ENCODE peak calls at places on chromosomes 12 and 14, in five cellular contexts. B, L, Q, J and H are unnamed samples.

GRCh38 chr12:50187084-50187900 is 20.1 kb upstream of the CERS5 start:
- DNase-seq in B (peak), L (no peak), Q (no peak), J (no peak), H (no peak)

GRCh38 chr14:104461676-104462443 is 117.7 kb upstream of the C14orf180 start:
- DNase-seq in B (no peak), L (no peak), Q (no peak), J (no peak), H (no peak)

GRCh38 chr12:98198261-98198982 is 317.0 kb upstream of the TMPO start:
- DNase-seq in B (no peak), L (no peak), Q (no peak), J (no peak), H (no peak)

GRCh38 chr14:106013879-106014376 is 487.5 kb downstream of the TMEM121 start:
- DNase-seq in B (no peak), L (no peak), Q (no peak), J (no peak), H (no peak)

GRCh38 chr12:103848132-103848531 is 7.1 kb upstream of the NT5DC3 start:
- DNase-seq in B (no peak), L (no peak), Q (no peak), J (no peak), H (no peak)

GRCh38 chr12:98998697-98999299 is 353.7 kb downstream of the APAF1 start:
- DNase-seq in B (no peak), L (no peak), Q (no peak), J (no peak), H (no peak)

GRCh38 chr14:58876613-58877012 is 238.9 kb downstream of the DACT1 start:
- DNase-seq in B (no peak), L (no peak), Q (no peak), J (no peak), H (no peak)

GRCh38 chr14:99729991-99730875 is 46.1 kb downstream of the CYP46A1 start:
- DNase-seq in B (no peak), L (peak), Q (peak), J (peak), H (peak)

GRCh38 chr14:50961606-50962259 is 17.4 kb upstream of the PYGL start:
- DNase-seq in B (peak), L (no peak), Q (no peak), J (no peak), H (no peak)

GRCh38 chr12:62767946-62768345 is 167.0 kb downstream of the PPM1H start:
- DNase-seq in B (no peak), L (no peak), Q (no peak), J (no peak), H (no peak)

GRCh38 chr12:8081228-8081920 is 700 bp upstream of the NECAP1 start:
- DNase-seq in B (no peak), L (peak), Q (no peak), J (no peak), H (no peak)

GRCh38 chr12:18703326-18703725 is 34.5 kb downstream of the PLCZ1 start:
- DNase-seq in B (no peak), L (no peak), Q (no peak), J (no peak), H (no peak)

GRCh38 chr14:39265032-39265431 is 31.3 kb downstream of the MIA2 start:
- DNase-seq in B (peak), L (no peak), Q (no peak), J (no peak), H (no peak)

GRCh38 chr14:61380984-61381383 is 59.6 kb downstream of the PRKCH start:
- DNase-seq in B (no peak), L (no peak), Q (no peak), J (no peak), H (no peak)

GRCh38 chr12:53755451-53756290 is 3.9 kb upstream of the CISTR start:
- DNase-seq in B (no peak), L (no peak), Q (no peak), J (no peak), H (no peak)

GRCh38 chr14:44803239-44803905 is 158.4 kb downstream of the KLHL28 start:
- DNase-seq in B (peak), L (no peak), Q (no peak), J (no peak), H (no peak)

GRCh38 chr14:101019974-101020710 is 116.6 kb upstream of the RTL1 start:
- DNase-seq in B (no peak), L (peak), Q (no peak), J (no peak), H (no peak)

GRCh38 chr12:95959107-95959506 is 16.0 kb downstream of the AMDHD1 start:
- DNase-seq in B (no peak), L (no peak), Q (no peak), J (no peak), H (no peak)

GRCh38 chr14:105430535-105430934 is 10.9 kb downstream of the MTA1 start:
- DNase-seq in B (peak), L (no peak), Q (peak), J (no peak), H (no peak)

GRCh38 chr12:45577844-45578399 is 151.6 kb upstream of the ARID2 start:
- DNase-seq in B (no peak), L (no peak), Q (no peak), J (no peak), H (no peak)

GRCh38 chr14:52835122-52835903 is 43.9 kb upstream of the GNPNAT1 start:
- DNase-seq in B (peak), L (no peak), Q (no peak), J (no peak), H (no peak)

GRCh38 chr12:16553457-16553856 is 52.5 kb downstream of the LMO3 start:
- DNase-seq in B (no peak), L (no peak), Q (no peak), J (no peak), H (no peak)

DNA sequence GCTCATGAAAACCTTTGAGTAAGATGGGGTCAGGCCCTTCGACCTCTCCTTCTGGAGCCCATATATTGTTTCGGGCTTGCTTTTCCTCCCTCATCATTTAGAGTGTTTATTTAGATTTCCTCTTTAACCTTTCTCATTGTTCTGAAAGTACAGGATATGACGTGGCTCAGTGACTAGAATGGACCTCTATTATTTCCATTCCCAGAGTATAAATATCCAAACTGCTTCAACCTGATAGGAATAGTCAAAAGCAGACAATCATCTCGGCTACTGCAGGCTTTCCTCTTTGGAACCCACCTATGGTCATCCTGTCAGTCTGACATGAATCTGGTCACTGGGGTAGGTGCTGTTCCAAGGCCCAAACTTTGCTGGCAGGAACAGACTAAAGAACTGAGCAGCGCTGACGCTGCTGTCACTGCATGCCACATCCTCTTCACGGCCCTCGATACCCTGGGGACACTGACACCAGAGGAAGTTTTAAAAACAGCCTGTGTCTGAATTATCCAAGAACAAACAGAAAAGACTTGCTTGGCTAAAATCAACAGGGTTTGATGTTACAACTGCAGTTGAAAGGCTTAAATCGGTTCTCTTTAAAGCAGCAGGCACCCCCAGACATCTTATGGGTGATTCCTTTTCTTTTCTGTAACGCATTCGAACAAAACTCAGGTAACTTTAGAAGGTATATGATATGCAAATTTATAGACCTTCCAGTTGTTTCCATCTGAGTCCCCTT is 5.0 kb upstream of the DDX47 start:
- DNase-seq in B (no peak), L (peak), Q (no peak), J (peak), H (peak)
- H3K4me3 ChIP-seq in B (peak), L (no peak), Q (no peak), J (peak), H (no peak)

GRCh38 chr12:131803995-131804521 is 24.1 kb upstream of the MMP17 start:
- DNase-seq in B (peak), L (no peak), Q (peak), J (no peak), H (no peak)
- H3K27ac ChIP-seq in B (no peak), L (no peak), Q (peak), J (no peak), H (no peak)

GRCh38 chr12:576613-577110 is 86.6 kb downstream of the NINJ2 start:
- DNase-seq in B (no peak), L (no peak), Q (no peak), J (no peak), H (peak)
- H3K4me3 ChIP-seq in B (no peak), L (no peak), Q (no peak), J (peak), H (no peak)

GRCh38 chr12:75996907-75997447 is 34.6 kb downstream of the PHLDA1 start:
- DNase-seq in B (no peak), L (no peak), Q (no peak), J (no peak), H (no peak)

GRCh38 chr12:75991753-75992152 is 39.8 kb downstream of the PHLDA1 start:
- DNase-seq in B (no peak), L (no peak), Q (no peak), J (no peak), H (no peak)

GRCh38 chr12:75995691-75996090 is 35.9 kb downstream of the PHLDA1 start:
- DNase-seq in B (no peak), L (no peak), Q (no peak), J (no peak), H (no peak)

GRCh38 chr12:75997658-75998057 is 33.9 kb downstream of the PHLDA1 start:
- DNase-seq in B (no peak), L (no peak), Q (no peak), J (no peak), H (no peak)

DNA sequence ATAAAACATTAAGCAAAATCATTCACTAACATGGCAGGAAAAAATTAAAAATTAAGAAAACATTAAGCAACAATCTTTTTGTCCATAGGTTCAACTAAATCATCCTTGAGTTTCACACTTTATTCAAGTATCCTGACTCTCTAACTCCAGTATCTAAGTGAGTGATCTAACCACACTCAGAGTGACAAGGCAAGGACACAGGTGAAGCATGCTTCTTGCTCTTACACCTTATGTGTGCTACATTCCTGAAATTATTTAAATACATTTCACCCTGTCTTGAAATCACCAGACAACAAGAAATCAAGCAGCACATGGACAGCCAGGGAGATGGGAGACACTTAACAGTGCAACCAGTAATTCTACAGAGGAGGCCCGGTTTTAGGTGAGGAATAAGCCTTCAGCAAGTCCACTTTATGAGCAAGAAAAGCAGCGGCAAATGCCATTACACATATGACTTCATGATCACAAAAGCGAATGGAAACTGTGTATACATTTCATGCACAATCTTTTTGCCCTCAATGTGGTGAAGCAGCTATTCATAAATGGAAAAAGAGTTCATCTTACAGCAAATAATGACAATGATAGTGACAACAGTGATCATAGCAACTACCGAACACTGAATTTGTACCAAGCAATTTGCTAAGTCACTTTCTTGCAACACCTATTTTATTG is 37.4 kb downstream of the PHLDA1 start:
- DNase-seq in B (no peak), L (no peak), Q (no peak), J (no peak), H (no peak)
- H3K27ac ChIP-seq in B (no peak), L (no peak), Q (no peak), J (no peak), H (no peak)

GRCh38 chr12:57204454-57204853 is 12.1 kb upstream of the NXPH4 start:
- DNase-seq in B (no peak), L (no peak), Q (no peak), J (no peak), H (no peak)

GRCh38 chr12:57203201-57203600 is 13.4 kb upstream of the NXPH4 start:
- DNase-seq in B (no peak), L (no peak), Q (no peak), J (no peak), H (no peak)

GRCh38 chr12:57202321-57202720 is 14.3 kb upstream of the NXPH4 start:
- DNase-seq in B (no peak), L (no peak), Q (no peak), J (no peak), H (no peak)

GRCh38 chr12:57205186-57205585 is 11.4 kb upstream of the NXPH4 start:
- DNase-seq in B (no peak), L (no peak), Q (no peak), J (no peak), H (no peak)

DNA sequence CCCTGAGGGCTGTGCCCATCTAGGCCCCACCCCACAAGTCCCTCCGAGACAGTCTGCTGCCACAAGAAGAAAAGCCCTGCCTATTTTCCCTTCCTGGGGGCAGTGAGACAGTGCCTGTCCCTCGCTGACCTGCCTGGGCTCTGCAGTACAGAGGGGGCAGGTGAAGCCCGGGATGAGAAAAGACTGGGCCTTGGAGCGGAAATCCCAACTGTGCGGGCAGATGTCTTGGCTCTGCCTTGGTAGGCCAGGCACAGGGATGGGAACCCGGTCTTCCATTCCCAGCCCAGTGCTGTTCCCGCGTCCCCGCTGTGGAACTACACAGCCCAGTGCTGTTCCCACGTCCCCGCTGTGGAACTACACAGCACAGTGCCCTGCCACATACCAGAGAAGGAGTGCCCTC is 12.8 kb upstream of the NXPH4 start:
- DNase-seq in B (no peak), L (no peak), Q (no peak), J (no peak), H (no peak)
- H3K4me3 ChIP-seq in B (no peak), L (no peak), Q (no peak), J (no peak), H (no peak)

GRCh38 chr12:3217683-3218079 is 140.5 kb downstream of the TSPAN9 start:
- DNase-seq in B (no peak), L (no peak), Q (peak), J (no peak), H (no peak)

GRCh38 chr12:3216097-3216496 is 138.9 kb downstream of the TSPAN9 start:
- DNase-seq in B (no peak), L (no peak), Q (no peak), J (no peak), H (no peak)

GRCh38 chr12:3218846-3219632 is 141.9 kb downstream of the TSPAN9 start:
- DNase-seq in B (no peak), L (no peak), Q (peak), J (no peak), H (no peak)

GRCh38 chr12:3216726-3217682 is 139.8 kb downstream of the TSPAN9 start:
- DNase-seq in B (peak), L (no peak), Q (peak), J (no peak), H (peak)

GRCh38 chr12:3218150-3218845 is 141.1 kb downstream of the TSPAN9 start:
- DNase-seq in B (peak), L (peak), Q (peak), J (no peak), H (peak)
- H3K27ac ChIP-seq in B (peak), L (peak), Q (peak), J (no peak), H (peak)

GRCh38 chr14:22926316-22926715 is 2.9 kb downstream of the PRMT5 start:
- DNase-seq in B (no peak), L (no peak), Q (no peak), J (no peak), H (no peak)
- H3K4me3 ChIP-seq in B (no peak), L (no peak), Q (no peak), J (no peak), H (no peak)

DNA sequence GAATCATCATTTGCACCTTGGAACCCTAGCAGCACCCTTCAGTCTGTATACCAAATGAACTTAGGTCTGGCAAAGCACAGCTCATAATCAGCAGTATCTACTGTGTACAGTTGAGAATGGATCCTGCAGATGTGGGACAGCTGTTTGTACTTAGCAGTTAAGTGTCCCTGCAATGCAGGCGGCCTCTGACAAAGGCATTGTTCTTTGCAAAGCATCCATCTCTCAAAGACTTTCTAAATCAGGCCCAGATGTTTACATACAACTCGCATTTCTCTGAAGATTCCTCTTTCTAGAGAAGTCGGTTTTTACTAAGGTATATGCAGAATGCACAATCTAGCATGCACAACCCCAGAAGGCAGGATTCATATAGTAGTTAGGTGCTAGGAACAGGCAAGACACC is 170.5 kb upstream of the RBM19 start:
- DNase-seq in B (no peak), L (no peak), Q (no peak), J (no peak), H (no peak)
- H3K27ac ChIP-seq in B (no peak), L (no peak), Q (no peak), J (no peak), H (no peak)

GRCh38 chr14:33951183-33951840 is 438 bp upstream of the EGLN3 start:
- DNase-seq in B (no peak), L (no peak), Q (no peak), J (no peak), H (no peak)

GRCh38 chr14:33946679-33947078 is 4.2 kb downstream of the EGLN3 start:
- DNase-seq in B (no peak), L (no peak), Q (no peak), J (no peak), H (no peak)

GRCh38 chr14:33950320-33951182 is at the start of gene EGLN3:
- DNase-seq in B (peak), L (peak), Q (peak), J (peak), H (peak)

GRCh38 chr14:33949051-33950037 is 1.5 kb downstream of the EGLN3 start:
- DNase-seq in B (no peak), L (no peak), Q (no peak), J (no peak), H (no peak)

GRCh38 chr14:33948143-33948962 is 2.5 kb downstream of the EGLN3 start:
- DNase-seq in B (no peak), L (no peak), Q (no peak), J (no peak), H (no peak)
- H3K4me3 ChIP-seq in B (no peak), L (no peak), Q (peak), J (no peak), H (peak)

GRCh38 chr12:105721915-105722314 is 391.4 kb downstream of the C12orf75 start:
- DNase-seq in B (no peak), L (no peak), Q (no peak), J (no peak), H (no peak)

GRCh38 chr12:105723534-105723933 is 393.0 kb downstream of the C12orf75 start:
- DNase-seq in B (no peak), L (no peak), Q (no peak), J (no peak), H (no peak)

GRCh38 chr12:105724651-105725050 is 394.2 kb downstream of the C12orf75 start:
- DNase-seq in B (no peak), L (no peak), Q (no peak), J (no peak), H (no peak)

GRCh38 chr12:105723066-105723465 is 392.6 kb downstream of the C12orf75 start:
- DNase-seq in B (no peak), L (no peak), Q (no peak), J (no peak), H (no peak)

GRCh38 chr12:105725054-105725453 is 394.6 kb downstream of the C12orf75 start:
- DNase-seq in B (no peak), L (no peak), Q (no peak), J (no peak), H (no peak)
- H3K27ac ChIP-seq in B (no peak), L (no peak), Q (no peak), J (no peak), H (peak)